ENCODE peak calls at places on chromosomes 5 and 9, in five cellular contexts. T is BJ, H is breast epithelium, K is right lobe of liver, E is fibroblast of the aortic adventitia. M is an unnamed sample.

GRCh38 chr9:3962467-3962866 is 337.4 kb downstream of the GLIS3 start:
- DNase-seq in E (peak; percentile 40), H (no peak), K (no peak), T (no peak), M (no peak)

GRCh38 chr9:135504262-135505229 is 4.1 kb downstream of the MRPS2 start:
- DNase-seq in E (peak; percentile 57), H (no peak), K (peak; percentile 54), T (no peak), M (no peak)

GRCh38 chr9:88364706-88365105 is 23.5 kb upstream of the SPIN1 start:
- DNase-seq in E (no peak), T (no peak), H (no peak), K (no peak), M (no peak)

GRCh38 chr5:78671609-78672008 is 23.0 kb upstream of the LHFPL2 start:
- DNase-seq in E (peak; percentile 94), K (no peak), H (no peak), T (no peak), M (no peak)

GRCh38 chr9:135399000-135399649 is 80.5 kb upstream of the PPP1R26 start:
- DNase-seq in H (no peak), E (no peak), K (no peak), T (no peak), M (no peak)

GRCh38 chr5:79143684-79144379 is 32.2 kb downstream of the BHMT start:
- DNase-seq in T (no peak), E (peak; percentile 49), K (no peak), H (no peak), M (no peak)

GRCh38 chr9:31272456-31273295 is 1111.8 kb upstream of the ACO1 start:
- DNase-seq in H (no peak), E (no peak), T (no peak), K (no peak), M (no peak)

GRCh38 chr5:36631575-36632362 is 25.4 kb downstream of the SLC1A3 start:
- DNase-seq in K (no peak), H (no peak), T (no peak), E (no peak), M (no peak)

GRCh38 chr5:17276445-17276844 is 59.0 kb downstream of the BASP1 start:
- DNase-seq in E (no peak), T (no peak), H (no peak), K (no peak), M (no peak)

GRCh38 chr5:122772446-122772845 is 2.4 kb upstream of the SNX2 start:
- DNase-seq in K (no peak), E (peak; percentile 37), T (no peak), H (no peak), M (no peak)

GRCh38 chr5:25862276-25862675 is 1176.1 kb downstream of the CDH9 start:
- DNase-seq in E (no peak), H (no peak), K (no peak), T (no peak), M (no peak)

GRCh38 chr5:109529520-109529919 is 119.7 kb upstream of the PJA2 start:
- DNase-seq in T (no peak), H (no peak), E (peak; percentile 65), K (no peak), M (no peak)

GRCh38 chr9:130932220-130933069 is 6.6 kb downstream of the FIBCD1 start:
- DNase-seq in E (no peak), K (no peak), T (no peak), H (no peak), M (no peak)

GRCh38 chr5:134438641-134439621 is 27.2 kb upstream of the CDKN2AIPNL start:
- DNase-seq in H (peak; percentile 83), E (peak; percentile 100), T (peak; percentile 98), K (peak; percentile 88), M (peak; percentile 88)

GRCh38 chr5:157361865-157362465 is 96.0 kb downstream of the CYFIP2 start:
- DNase-seq in E (peak; percentile 90), H (no peak), K (no peak), T (no peak), M (no peak)

GRCh38 chr9:91572044-91572443 is 148.4 kb upstream of the NFIL3 start:
- DNase-seq in T (no peak), E (peak; percentile 94), K (no peak), H (no peak), M (no peak)

DNA sequence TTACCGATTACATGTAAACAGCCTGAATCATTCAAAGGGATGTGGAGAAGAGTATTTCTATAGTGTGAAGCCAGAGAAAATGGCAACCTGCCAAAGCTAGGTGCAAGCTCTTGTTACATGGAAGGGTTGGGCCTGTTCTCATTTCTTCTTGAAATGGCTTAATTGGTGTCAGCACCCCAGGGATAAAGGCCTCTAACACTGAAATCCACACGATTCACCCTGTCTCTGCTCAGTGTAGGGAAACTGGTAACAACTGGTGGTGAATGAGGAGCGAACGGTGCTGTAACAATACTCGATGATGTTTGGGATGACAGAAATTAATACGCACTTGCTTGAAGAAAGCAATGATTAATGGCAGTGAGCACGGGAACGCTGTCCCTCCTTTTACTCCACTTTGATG is 16.2 kb downstream of the PBX3 start:
- DNase-seq in T (no peak), H (no peak), E (peak; percentile 69), K (no peak), M (no peak)
- TF ChIP-seq CTCF in T (no peak), H (no peak), E (no peak), K (no peak), M (no peak)

DNA sequence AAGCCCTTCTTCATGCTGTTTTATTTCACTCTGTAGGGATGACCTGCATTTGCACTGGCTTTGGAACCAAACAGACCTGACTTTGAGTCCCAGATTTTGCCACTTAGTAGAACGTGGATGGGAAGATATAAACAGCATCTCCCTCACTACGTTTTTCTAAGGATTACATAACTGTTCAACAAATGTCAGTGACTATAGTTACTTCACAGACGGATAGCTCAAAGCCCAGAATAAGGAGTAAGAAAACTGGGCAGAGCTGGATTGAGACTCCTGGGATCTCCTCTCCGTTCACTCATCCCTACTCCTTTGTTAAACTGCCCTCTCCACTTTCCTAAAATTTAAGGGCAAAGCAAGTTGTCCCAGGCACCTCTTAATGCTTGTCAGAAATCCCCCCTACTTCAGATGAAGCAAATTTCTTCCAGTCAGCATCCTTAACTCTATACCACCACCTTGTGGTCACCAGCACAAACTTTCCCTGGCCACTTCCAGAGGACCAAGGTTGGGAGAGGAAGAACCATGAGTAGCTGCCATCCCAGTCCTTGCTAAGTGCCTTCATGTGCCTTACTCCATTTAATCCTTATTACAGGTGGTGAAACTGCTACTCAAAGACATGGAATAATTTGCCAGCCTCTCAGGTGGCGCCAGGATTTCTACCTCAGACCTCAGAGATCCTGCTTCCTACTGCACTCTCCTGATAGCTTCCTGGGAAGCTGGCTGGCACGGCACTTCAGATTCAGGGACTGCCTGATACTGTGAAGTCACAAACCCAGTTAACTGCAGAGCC is 38.4 kb downstream of the EGR1 start:
- DNase-seq in H (no peak), K (no peak), E (peak; percentile 84), T (no peak), M (no peak)
- TF ChIP-seq CTCF in H (peak; percentile 88), K (peak; percentile 79), E (peak; percentile 89), T (peak; percentile 79), M (peak; percentile 83)

GRCh38 chr9:116163293-116164055 is 9.9 kb downstream of the PAPPA start:
- DNase-seq in H (no peak), K (no peak), T (no peak), E (no peak), M (no peak)
- TF ChIP-seq CTCF in H (no peak), K (peak; percentile 66), T (peak; percentile 43), E (peak; percentile 50), M (peak; percentile 23)

GRCh38 chr5:318341-318897 is 3.1 kb upstream of the AHRR start:
- DNase-seq in H (no peak), E (peak; percentile 35), K (no peak), T (no peak), M (no peak)

GRCh38 chr5:316210-317085 is 5.1 kb upstream of the AHRR start:
- DNase-seq in H (no peak), E (no peak), T (no peak), K (no peak), M (no peak)

GRCh38 chr5:315488-316209 is 5.9 kb upstream of the AHRR start:
- DNase-seq in E (no peak), T (no peak), H (no peak), K (no peak), M (no peak)

GRCh38 chr5:318931-319601 is 2.4 kb upstream of the AHRR start:
- DNase-seq in H (no peak), T (no peak), E (no peak), K (peak; percentile 62), M (no peak)

GRCh38 chr5:317086-317811 is 4.3 kb upstream of the AHRR start:
- DNase-seq in K (peak; percentile 52), H (no peak), E (peak; percentile 59), T (no peak), M (no peak)
- TF ChIP-seq CTCF in K (no peak), H (peak; percentile 21), E (peak; percentile 73), T (peak; percentile 89), M (peak; percentile 87)

GRCh38 chr5:140109050-140109817 is 4.7 kb upstream of the PURA start:
- DNase-seq in K (peak; percentile 17), H (no peak), T (no peak), E (peak; percentile 49), M (no peak)

GRCh38 chr5:140106805-140107311 is 7.1 kb upstream of the PURA start:
- DNase-seq in T (no peak), E (no peak), H (no peak), K (no peak), M (no peak)

GRCh38 chr5:140108093-140109049 is 5.5 kb upstream of the PURA start:
- DNase-seq in K (peak; percentile 35), E (no peak), H (no peak), T (no peak), M (no peak)

GRCh38 chr5:140106101-140106500 is 7.8 kb upstream of the PURA start:
- DNase-seq in K (no peak), E (no peak), T (no peak), H (no peak), M (no peak)

DNA sequence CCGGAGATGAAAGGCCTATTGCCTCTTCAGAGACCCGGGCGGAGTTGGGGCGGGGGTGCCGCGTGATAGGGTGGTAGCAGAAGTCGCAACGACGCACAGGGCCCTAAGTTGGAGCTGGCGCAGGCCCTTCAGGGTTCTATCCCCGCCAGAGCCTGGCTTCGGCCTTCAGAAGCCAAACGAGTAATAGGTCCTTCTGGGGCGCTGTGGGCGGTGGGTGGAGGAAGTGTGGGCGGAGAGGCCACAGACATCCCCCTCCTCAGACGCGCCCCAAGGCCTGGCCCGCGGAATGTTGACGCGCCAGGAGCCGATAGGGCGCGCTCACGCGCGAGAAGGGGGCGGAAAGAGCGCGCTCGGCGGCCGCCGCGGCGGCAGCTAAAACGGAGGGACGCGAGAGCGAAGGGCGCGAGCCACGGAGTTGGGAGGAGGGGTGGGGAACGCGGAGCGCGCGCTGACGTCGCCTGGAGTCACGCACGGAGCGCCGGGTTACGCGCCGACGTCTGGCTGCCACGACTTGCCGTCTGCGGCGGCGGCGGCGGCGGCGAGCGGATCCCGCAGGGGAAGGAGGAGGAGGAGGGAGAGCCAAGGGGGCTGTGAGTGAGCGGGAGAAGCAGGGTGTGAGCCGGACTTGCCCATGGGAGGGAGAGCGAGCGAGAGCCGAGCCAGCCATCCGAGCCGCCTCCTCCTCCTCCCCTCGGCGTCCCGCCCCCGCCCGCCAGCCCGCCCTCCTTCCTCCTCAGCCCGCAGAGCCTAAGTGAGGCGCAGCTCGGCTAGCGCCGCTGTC is 6.4 kb upstream of the PURA start:
- DNase-seq in K (peak; percentile 95), H (peak; percentile 92), E (peak; percentile 90), T (peak; percentile 51), M (peak; percentile 79)
- TF ChIP-seq CTCF in K (no peak), H (no peak), E (peak; percentile 13), T (peak; percentile 37), M (no peak)

M was measured in AG09319.